ENCODE peak calls at places on chromosomes 11 and 22, in nine cellular contexts. V, A, T, B, M, Q, I, N and X are unnamed samples.
A peak's percentile ranks its signal among the peaks of the same experiment; 100 is the strongest.

GRCh38 chr22:47102081-47102480 is 339.6 kb downstream of the TBC1D22A start:
- DNase-seq in V (no peak), A (no peak), T (no peak), B (no peak), M (no peak), Q (no peak), I (no peak), N (peak; percentile 41), X (no peak)

GRCh38 chr11:11931461-11932055 is 76.9 kb downstream of the DKK3 start:
- DNase-seq in V (peak; percentile 68), A (peak; percentile 18), T (no peak), B (no peak), M (no peak), Q (no peak), I (peak; percentile 54), N (peak; percentile 16), X (peak; percentile 83)

GRCh38 chr11:95700471-95700817 is 89.1 kb downstream of the FAM76B start:
- DNase-seq in V (no peak), A (no peak), T (no peak), B (no peak), M (no peak), Q (no peak), I (no peak), N (no peak), X (no peak)

GRCh38 chr11:106668147-106668546 is 350.1 kb downstream of the GUCY1A2 start:
- DNase-seq in V (peak; percentile 91), A (peak; percentile 16), T (no peak), B (no peak), M (no peak), Q (no peak), I (peak; percentile 21), N (no peak), X (peak; percentile 54)

GRCh38 chr22:27867114-27867957 is 51.7 kb downstream of the PITPNB start:
- DNase-seq in V (peak; percentile 76), A (no peak), T (no peak), B (no peak), M (no peak), Q (no peak), I (no peak), N (no peak), X (no peak)

GRCh38 chr11:64225608-64226506 is at the start of the genes NUDT22 and TRPT1:
- DNase-seq in V (peak; percentile 72), A (peak; percentile 27), T (peak; percentile 96), B (peak; percentile 92), M (peak; percentile 92), Q (peak; percentile 98), I (peak; percentile 75), N (peak; percentile 87), X (peak; percentile 93)

GRCh38 chr11:47997063-47998053 is 17.0 kb downstream of the PTPRJ start:
- DNase-seq in V (no peak), A (no peak), T (peak; percentile 6), B (no peak), M (no peak), Q (peak; percentile 47), I (no peak), N (no peak), X (no peak)

GRCh38 chr11:10742460-10743208 is 8.4 kb upstream of the CTR9 start:
- DNase-seq in V (peak; percentile 84), A (no peak), T (no peak), B (no peak), M (no peak), Q (no peak), I (peak; percentile 66), N (peak; percentile 22), X (peak; percentile 72)

GRCh38 chr11:130737041-130737830 is 179.0 kb downstream of the SNX19 start:
- DNase-seq in V (peak; percentile 71), A (no peak), T (no peak), B (no peak), M (no peak), Q (no peak), I (no peak), N (no peak), X (no peak)

GRCh38 chr11:87039371-87039770 is 1.6 kb downstream of the TMEM135 start:
- DNase-seq in V (peak; percentile 28), A (no peak), T (no peak), B (no peak), M (no peak), Q (no peak), I (no peak), N (no peak), X (peak; percentile 56)

GRCh38 chr22:24417200-24417599 is 10.2 kb upstream of the ADORA2A start:
- DNase-seq in V (no peak), A (no peak), T (no peak), B (no peak), M (peak; percentile 16), Q (no peak), I (no peak), N (no peak), X (no peak)

GRCh38 chr22:24485608-24486007 is 9.5 kb upstream of the UPB1 start:
- DNase-seq in V (no peak), A (no peak), T (no peak), B (no peak), M (no peak), Q (no peak), I (peak; percentile 23), N (peak; percentile 29), X (no peak)

GRCh38 chr11:128389461-128389976 is 197.8 kb downstream of the ETS1 start:
- DNase-seq in V (no peak), A (no peak), T (no peak), B (no peak), M (no peak), Q (no peak), I (no peak), N (no peak), X (no peak)

DNA sequence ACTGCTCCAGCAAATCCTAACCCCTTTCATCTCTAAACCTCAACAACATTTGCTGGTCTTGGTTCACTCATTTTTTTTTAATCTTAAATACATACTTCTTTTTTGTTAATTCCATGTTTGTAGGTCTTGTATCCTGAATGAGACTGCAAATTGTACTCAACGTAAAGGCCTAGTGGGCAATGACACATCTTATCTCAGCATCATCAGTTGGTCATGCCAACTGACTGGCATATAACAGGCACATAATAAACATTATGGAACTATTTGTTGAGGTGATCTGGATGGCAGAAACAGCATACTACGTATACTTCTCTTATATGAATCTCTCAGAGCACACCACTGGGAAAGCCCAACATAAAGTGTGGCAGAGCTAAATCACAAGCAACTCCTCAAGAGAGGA is 116.7 kb downstream of the RBFOX2 start:
- DNase-seq in V (no peak), A (no peak), T (no peak), B (no peak), M (no peak), Q (no peak), I (no peak), N (no peak), X (no peak)
- H3K4me3 ChIP-seq in V (no peak overlapping the region), A (no peak overlapping the region), T (no peak overlapping the region), B (no peak overlapping the region), M (no peak overlapping the region), Q (no peak overlapping the region), I (no peak overlapping the region), N (no peak overlapping the region), X (no peak overlapping the region)

DNA sequence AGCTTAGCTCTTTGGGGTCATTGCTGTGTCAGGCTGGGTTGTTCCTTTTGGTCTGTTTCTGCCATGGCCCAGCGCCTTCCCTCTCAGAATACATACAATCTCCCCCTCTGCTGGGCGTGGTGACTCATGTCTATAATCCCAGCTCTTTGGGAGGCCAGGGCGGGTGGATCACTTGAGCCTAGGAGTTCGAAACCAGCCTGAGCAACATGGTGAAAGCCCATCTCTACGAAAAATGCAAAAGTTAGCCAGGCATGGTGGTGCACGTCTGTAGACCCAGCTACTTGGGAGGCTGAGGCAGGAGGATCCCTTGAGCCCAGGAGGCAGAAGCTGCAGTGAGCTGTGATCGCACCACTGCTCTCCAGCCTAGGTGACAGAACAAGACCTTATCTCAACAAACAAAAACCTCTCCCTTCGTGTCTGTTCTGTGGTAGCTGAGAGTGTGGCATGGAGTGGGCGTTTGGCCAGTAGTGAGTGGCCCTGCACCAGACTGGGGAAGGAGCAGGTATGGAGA is 46.7 kb upstream of the RAB1B start:
- DNase-seq in V (no peak), A (no peak), T (peak; percentile 65), B (no peak), M (no peak), Q (peak; percentile 44), I (no peak), N (no peak), X (peak; percentile 41)
- TF ChIP-seq CTCF in V (no peak), A (no peak), T (no peak), B (no peak), M (no peak), Q (no peak), I (no peak), N (no peak), X (no peak)

GRCh38 chr22:22377335-22377734 is 131.2 kb downstream of the ZNF280B start:
- DNase-seq in V (no peak), A (no peak), T (no peak), B (no peak), M (no peak), Q (no peak), I (no peak), N (no peak), X (no peak)

GRCh38 chr22:22374163-22374562 is 129.6 kb downstream of the VPREB1 start:
- DNase-seq in V (no peak), A (no peak), T (no peak), B (no peak), M (no peak), Q (no peak), I (no peak), N (no peak), X (no peak)

GRCh38 chr22:22375586-22376351 is 131.2 kb downstream of the VPREB1 start:
- DNase-seq in V (no peak), A (no peak), T (no peak), B (no peak), M (no peak), Q (no peak), I (no peak), N (no peak), X (no peak)

GRCh38 chr22:22374579-22374978 is 130.0 kb downstream of the VPREB1 start:
- DNase-seq in V (no peak), A (no peak), T (no peak), B (no peak), M (no peak), Q (no peak), I (no peak), N (no peak), X (no peak)

DNA sequence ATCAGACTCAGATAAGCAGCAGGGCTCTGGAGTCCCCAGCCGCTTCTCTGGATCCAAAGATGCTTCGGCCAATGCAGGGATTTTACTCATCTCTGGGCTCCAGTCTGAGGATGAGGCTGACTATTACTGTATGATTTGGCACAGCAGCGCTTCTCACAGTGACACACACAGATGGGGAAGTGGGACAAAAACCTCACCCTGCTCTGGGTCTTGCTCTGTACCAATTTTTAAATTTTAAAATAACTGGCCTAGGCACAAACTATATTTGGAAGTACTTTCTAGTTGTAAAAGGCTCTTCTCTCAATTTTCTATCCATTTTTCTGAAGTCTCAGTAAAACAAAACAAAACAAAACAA is 131.7 kb downstream of the VPREB1 start:
- DNase-seq in V (no peak), A (no peak), T (no peak), B (no peak), M (no peak), Q (no peak), I (no peak), N (no peak), X (no peak)
- H3K4me3 ChIP-seq in V (no peak overlapping the region), A (no peak overlapping the region), T (no peak overlapping the region), B (no peak overlapping the region), M (no peak overlapping the region), Q (no peak overlapping the region), I (no peak overlapping the region), N (no peak overlapping the region), X (no peak overlapping the region)

DNA sequence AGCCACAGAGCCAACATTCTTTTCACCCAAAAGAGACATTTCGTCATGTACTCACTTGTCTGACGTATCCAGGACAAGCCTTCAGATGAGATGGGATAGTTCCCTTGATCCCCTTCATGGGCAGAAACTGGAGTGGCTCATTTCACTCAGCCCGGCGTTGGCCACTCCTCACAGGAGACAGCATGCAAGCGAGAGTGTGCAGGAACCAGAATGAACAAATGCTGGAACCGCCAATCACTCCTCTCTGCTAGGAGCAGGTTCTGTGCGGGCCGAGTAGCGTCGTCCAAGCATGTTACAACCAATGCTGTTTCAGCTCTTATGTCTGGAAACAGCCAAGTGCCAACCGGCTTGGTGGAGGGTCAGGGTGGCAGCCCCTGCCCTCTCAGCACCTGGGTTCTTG is 56.7 kb upstream of the GNAZ start:
- DNase-seq in V (no peak), A (no peak), T (no peak), B (no peak), M (no peak), Q (no peak), I (no peak), N (no peak), X (no peak)
- TF ChIP-seq CTCF in V (no peak), A (no peak), T (no peak), B (no peak), M (no peak), Q (no peak), I (no peak), N (no peak), X (no peak)